ENCODE peak calls at places on chromosomes 6 and 20, in four cellular contexts. V is IMR-90, A is K562, Y is endothelial cell of umbilical vein. I is an unnamed sample.
A peak's percentile ranks its signal among the peaks of the same experiment; 100 is the strongest.

GRCh38 chr6:73985891-73986290 is 289.9 kb downstream of the CD109 start:
- DNase-seq in V (no peak), A (no peak), Y (peak; percentile 10), I (no peak)

GRCh38 chr20:43849496-43850197 is 65.0 kb upstream of the TOX2 start:
- DNase-seq in V (peak; percentile 81), A (no peak), Y (peak; percentile 61), I (no peak)

GRCh38 chr6:73983367-73983766 is 287.4 kb downstream of the CD109 start:
- DNase-seq in V (peak; percentile 65), A (no peak), Y (no peak), I (no peak)

GRCh38 chr6:88141641-88142298 is 24.4 kb downstream of the CNR1 start:
- DNase-seq in V (no peak), A (no peak), Y (no peak), I (peak; percentile 84)

GRCh38 chr20:48916699-48917098 is 4.8 kb upstream of the ARFGEF2 start:
- DNase-seq in V (no peak), A (no peak), Y (no peak), I (no peak)

GRCh38 chr20:33915726-33916331 is 77.9 kb upstream of the RALY start:
- DNase-seq in V (no peak), A (peak; percentile 84), Y (no peak), I (no peak)

GRCh38 chr20:37081717-37082289 is 14.0 kb downstream of the RBL1 start:
- DNase-seq in V (no peak), A (no peak), Y (peak; percentile 16), I (no peak)

GRCh38 chr20:63738687-63739128 is 868 bp upstream of the SLC2A4RG start:
- DNase-seq in V (no peak), A (peak; percentile 65), Y (no peak), I (no peak)

GRCh38 chr6:19905584-19905983 is 68.4 kb downstream of the ID4 start:
- DNase-seq in V (no peak), A (no peak), Y (no peak), I (no peak)

GRCh38 chr20:38805958-38806854 is 709 bp downstream of the PPP1R16B start:
- DNase-seq in V (no peak), A (peak; percentile 60), Y (peak; percentile 30), I (no peak)

GRCh38 chr20:40683221-40683893 is 5.7 kb downstream of the MAFB start:
- DNase-seq in V (no peak), A (no peak), Y (no peak), I (no peak)

GRCh38 chr6:37517411-37517812 is 17.7 kb upstream of the CCDC167 start:
- DNase-seq in V (no peak), A (no peak), Y (no peak), I (no peak)

GRCh38 chr20:24699321-24700165 is 230.1 kb downstream of the SYNDIG1 start:
- DNase-seq in V (no peak), A (no peak), Y (no peak), I (no peak)

GRCh38 chr6:49506569-49507111 is 6.9 kb downstream of the GLYATL3 start:
- DNase-seq in V (no peak), A (no peak), Y (no peak), I (no peak)

GRCh38 chr6:170295519-170296422 is 4.9 kb upstream of the DLL1 start:
- DNase-seq in V (no peak), A (peak; percentile 68), Y (peak; percentile 21), I (no peak)

GRCh38 chr6:15369838-15370237 is 124.0 kb downstream of the JARID2 start:
- DNase-seq in V (no peak), A (no peak), Y (no peak), I (no peak)

GRCh38 chr20:39021748-39022147 is 59.6 kb downstream of the DHX35 start:
- DNase-seq in V (no peak), A (no peak), Y (no peak), I (peak; percentile 58)

GRCh38 chr6:11609324-11610071 is 71.9 kb downstream of the TMEM170B start:
- DNase-seq in V (peak; percentile 85), A (no peak), Y (peak; percentile 99), I (no peak)

GRCh38 chr20:57996936-57997629 is 231.4 kb downstream of the ANKRD60 start:
- DNase-seq in V (no peak), A (no peak), Y (peak; percentile 8), I (no peak)

GRCh38 chr6:135675862-135676261 is 175.6 kb upstream of the PDE7B start:
- DNase-seq in V (peak; percentile 41), A (peak; percentile 43), Y (peak; percentile 63), I (peak; percentile 4)

GRCh38 chr20:62958388-62959100 is 6.0 kb downstream of the SLC17A9 start:
- DNase-seq in V (no peak), A (no peak), Y (no peak), I (no peak)

GRCh38 chr20:32338665-32339064 is 19.5 kb upstream of the ASXL1 start:
- DNase-seq in V (no peak), A (no peak), Y (no peak), I (no peak)

GRCh38 chr6:149545258-149545753 is 537 bp downstream of the PPIL4 start:
- DNase-seq in V (peak; percentile 73), A (peak; percentile 51), Y (peak; percentile 86), I (no peak)
- TF ChIP-seq FOS in V (no peak), A (no peak), Y (no peak), I (no peak)

DNA sequence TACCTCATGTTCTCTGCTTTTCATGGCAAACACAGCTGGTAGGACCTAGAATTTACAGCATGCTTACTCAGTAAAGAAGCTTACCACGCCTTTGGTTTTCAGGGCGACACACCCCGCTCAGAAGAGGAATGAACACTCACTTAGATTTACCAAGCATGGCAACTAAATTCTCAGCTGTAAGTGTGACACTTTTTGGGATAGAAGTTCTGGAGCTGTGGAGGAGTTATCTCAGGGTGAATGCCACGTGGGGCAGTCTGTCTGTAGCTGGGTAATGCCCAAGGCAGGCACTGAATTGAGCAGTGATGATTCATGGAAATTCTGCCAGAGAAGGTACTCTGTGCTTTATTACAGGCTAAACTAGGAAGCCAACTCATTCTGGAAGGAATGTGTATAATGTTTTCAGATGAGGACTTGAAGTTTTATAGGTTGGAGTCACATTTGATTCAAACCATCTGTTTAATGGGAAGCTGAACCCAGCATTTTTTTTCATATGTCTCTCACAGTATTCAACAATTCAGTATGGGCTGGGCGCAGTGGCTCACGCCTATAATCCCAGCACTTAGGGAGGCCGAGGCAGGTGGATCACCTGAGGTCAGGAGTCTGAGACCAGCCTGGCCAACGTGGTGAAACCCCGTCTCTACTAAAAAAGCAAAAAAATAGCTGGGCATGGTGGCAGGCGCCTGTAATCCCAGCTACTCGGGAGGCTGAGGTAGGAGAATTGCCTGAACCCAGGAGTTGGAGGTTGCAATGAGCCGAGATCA is 3.5 kb upstream of the PRIM2 start:
- DNase-seq in V (peak; percentile 98), A (no peak), Y (peak; percentile 88), I (no peak)
- H3K9ac ChIP-seq in V (peak overlapping the region; percentile 62), A (no peak overlapping the region), Y (peak overlapping the region; percentile 48), I (no peak overlapping the region)

GRCh38 chr6:76677017-76677416 is 604.6 kb upstream of the IMPG1 start:
- DNase-seq in V (no peak), A (no peak), Y (no peak), I (no peak)

GRCh38 chr6:76684881-76685280 is 612.4 kb upstream of the IMPG1 start:
- DNase-seq in V (peak; percentile 2), A (no peak), Y (no peak), I (no peak)

GRCh38 chr6:76681781-76682180 is 609.3 kb upstream of the IMPG1 start:
- DNase-seq in V (no peak), A (no peak), Y (peak; percentile 82), I (no peak)

GRCh38 chr6:76683985-76684384 is 611.5 kb upstream of the IMPG1 start:
- DNase-seq in V (no peak), A (no peak), Y (no peak), I (no peak)

DNA sequence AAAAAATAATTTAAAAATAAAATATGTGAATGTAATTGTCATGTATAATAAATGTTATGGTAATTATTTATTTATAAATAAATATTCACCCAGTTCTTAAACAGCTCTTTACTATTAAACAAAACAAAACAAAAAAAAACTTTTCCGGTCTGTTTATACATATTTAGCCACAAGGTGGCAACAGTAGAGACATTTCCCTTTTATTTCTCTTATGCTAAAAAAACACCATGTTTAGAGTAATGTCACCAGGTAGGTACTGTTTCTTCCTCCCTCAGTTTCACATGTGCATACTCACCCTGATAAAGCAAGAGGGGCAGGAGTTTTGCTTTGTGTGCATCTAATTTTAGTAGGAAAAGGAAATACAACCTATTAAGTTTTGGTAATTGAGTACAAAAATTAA is 610.4 kb upstream of the IMPG1 start:
- DNase-seq in V (peak; percentile 10), A (no peak), Y (peak; percentile 40), I (no peak)
- TF ChIP-seq FOS in V (no peak), A (no peak), Y (no peak), I (no peak)

DNA sequence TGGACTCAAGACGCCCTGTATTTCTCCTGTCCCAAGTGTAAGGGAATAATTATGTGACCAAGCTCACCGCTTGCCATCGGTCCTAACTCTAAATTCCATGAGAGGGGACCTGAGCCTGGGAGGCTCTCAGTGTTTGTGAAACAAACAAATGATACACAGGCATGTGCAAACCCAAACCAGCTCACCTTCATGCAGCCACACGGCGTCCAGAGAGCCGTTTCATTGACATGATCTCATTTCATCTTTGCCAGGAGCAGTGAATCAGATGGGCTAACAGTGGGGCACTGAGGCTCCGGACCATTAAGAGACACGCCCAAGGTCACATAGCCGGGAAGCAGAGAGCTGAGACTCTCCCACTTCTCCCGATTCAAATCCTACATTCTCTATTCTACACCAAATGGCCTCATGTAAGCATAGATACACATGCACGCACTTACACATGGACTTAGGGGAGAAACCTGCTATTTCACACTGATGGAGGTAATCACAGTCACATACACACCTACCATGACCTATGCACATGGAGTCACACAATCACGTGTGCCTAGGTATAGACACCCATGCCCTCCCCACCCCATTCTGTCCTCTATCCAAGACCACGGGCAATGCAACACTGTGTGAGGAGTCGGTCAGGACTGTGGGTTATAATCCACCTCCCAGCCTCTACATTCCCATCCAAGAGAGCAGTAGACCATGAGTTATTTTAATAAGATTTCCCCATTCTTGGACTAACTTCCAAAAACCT is 1.1 kb downstream of the BNIP5 start:
- DNase-seq in V (no peak), A (no peak), Y (no peak), I (no peak)
- H3K9ac ChIP-seq in V (no peak overlapping the region), A (no peak overlapping the region), Y (no peak overlapping the region), I (no peak overlapping the region)

GRCh38 chr6:98560418-98560817 is 274.0 kb upstream of the POU3F2 start:
- DNase-seq in V (no peak), A (no peak), Y (no peak), I (no peak)
- TF ChIP-seq FOS in V (no peak), A (no peak), Y (no peak), I (no peak)

DNA sequence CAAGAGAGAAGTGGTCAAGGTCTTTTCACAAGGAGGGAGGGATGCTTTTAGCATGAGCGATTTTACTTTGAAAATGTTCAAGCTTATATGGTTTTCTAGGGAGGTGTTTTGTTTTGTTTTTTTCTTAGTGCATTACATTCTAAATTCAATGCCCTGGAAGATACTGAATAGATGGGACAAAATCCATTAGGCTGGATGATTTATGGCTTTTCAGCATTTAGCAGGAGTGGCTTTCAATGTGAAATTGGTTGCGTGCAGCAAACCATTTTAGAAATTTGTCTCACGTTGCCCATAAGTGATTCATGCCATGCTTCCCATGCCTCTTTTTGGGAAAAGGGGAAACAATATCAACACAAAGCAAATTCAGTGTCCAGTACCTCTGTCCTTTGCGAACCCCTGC is 106.5 kb upstream of the SNX9 start:
- DNase-seq in V (no peak), A (no peak), Y (no peak), I (no peak)
- H3K9ac ChIP-seq in V (peak overlapping the region; percentile 33), A (no peak overlapping the region), Y (no peak overlapping the region), I (no peak overlapping the region)

I was measured in GM12878.